ENCODE peak calls at places on chromosome 19, in nine cellular contexts. O is T-cell, N is mucosa of gallbladder, S is activated T-cell treated with anti-CD3 and anti-CD28 coated beads for 1 hour, J is ELF-1, H is caudate nucleus, K is fibroblast of mammary gland, M is germinal center, B is tibial artery. Y is an unnamed sample.
A peak's percentile ranks its signal among the peaks of the same experiment; 100 is the strongest.

GRCh38 chr19:49019242-49019932 is 2.5 kb upstream of the LHB start:
- DNase-seq in O (peak; percentile 26), N (peak; percentile 73), S (peak; percentile 63), J (peak; percentile 89), H (peak; percentile 29), K (peak; percentile 31), M (peak; percentile 77), B (no peak), Y (no peak)

GRCh38 chr19:4134351-4134750 is 10.4 kb upstream of the MAP2K2 start:
- DNase-seq in O (no peak), N (no peak), S (no peak), J (no peak), H (no peak), K (no peak), M (no peak), B (no peak), Y (no peak)

GRCh38 chr19:31392514-31392913 is 43.3 kb upstream of the TSHZ3 start:
- DNase-seq in O (no peak), N (no peak), S (no peak), J (no peak), H (no peak), K (peak; percentile 36), M (no peak), B (no peak), Y (no peak)

GRCh38 chr19:53772943-53773342 is 51.2 kb downstream of the NLRP12 start:
- DNase-seq in O (no peak), N (peak; percentile 66), S (peak; percentile 30), J (peak; percentile 67), H (no peak), K (peak; percentile 62), M (peak; percentile 20), B (peak; percentile 62), Y (peak; percentile 2)

GRCh38 chr19:47107953-47108746 is 5.4 kb downstream of the ZC3H4 start:
- DNase-seq in O (no peak), N (no peak), S (no peak), J (no peak), H (no peak), K (peak; percentile 49), M (no peak), B (no peak), Y (no peak)

GRCh38 chr19:18764591-18765051 is 26.5 kb downstream of the COMP start:
- DNase-seq in O (no peak), N (no peak), S (no peak), J (no peak), H (no peak), K (peak; percentile 51), M (no peak), B (no peak), Y (no peak)

GRCh38 chr19:39870171-39870971 is 24.2 kb upstream of the FBL start:
- DNase-seq in O (no peak), N (no peak), S (no peak), J (peak; percentile 53), H (no peak), K (no peak), M (no peak), B (no peak), Y (no peak)

GRCh38 chr19:32256341-32256975 is 89.0 kb upstream of the ZNF507 start:
- DNase-seq in O (no peak), N (no peak), S (no peak), J (no peak), H (no peak), K (no peak), M (no peak), B (no peak), Y (no peak)

Y was measured in amniotic stem cell.